ENCODE peak calls at places on chromosomes 2 and 18, in five cellular contexts. F, Y, V, U and E are unnamed samples.

GRCh38 chr2:156331572-156332451 is 709 bp downstream of the NR4A2 start:
- DNase-seq in F (no peak), Y (peak), V (peak), U (peak), E (peak)

GRCh38 chr2:232261776-232262175 is 116.8 kb upstream of the ALPP start:
- DNase-seq in F (no peak), V (no peak), Y (no peak), U (no peak), E (no peak)

GRCh38 chr2:8653485-8653884 is 28.4 kb upstream of the ID2 start:
- DNase-seq in Y (no peak), V (no peak), F (peak), U (no peak), E (no peak)

GRCh38 chr2:233408366-233409285 is 54.3 kb downstream of the DGKD start:
- DNase-seq in F (no peak), U (no peak), V (no peak), Y (no peak), E (no peak)

GRCh38 chr2:28390241-28390856 is 2.3 kb upstream of the FOSL2 start:
- DNase-seq in Y (peak), U (peak), F (peak), V (peak), E (peak)

GRCh38 chr2:234919711-234920110 is 32.1 kb upstream of the SH3BP4 start:
- DNase-seq in F (no peak), Y (no peak), U (no peak), V (no peak), E (no peak)

GRCh38 chr2:229296016-229296415 is 24.9 kb upstream of the PID1 start:
- DNase-seq in Y (no peak), V (no peak), U (no peak), F (no peak), E (no peak)

GRCh38 chr2:232292395-232293154 is 86.0 kb upstream of the ALPP start:
- DNase-seq in Y (peak), F (peak), U (no peak), V (peak), E (peak)

GRCh38 chr2:167697961-167698360 is 549.4 kb downstream of the STK39 start:
- DNase-seq in V (no peak), U (no peak), Y (no peak), F (no peak), E (no peak)

GRCh38 chr18:59079264-59079972 is 60.3 kb upstream of the SEC11C start:
- DNase-seq in F (no peak), U (no peak), V (no peak), Y (no peak), E (no peak)

GRCh38 chr2:96580771-96581170 is 44.2 kb downstream of the ARID5A start:
- DNase-seq in Y (no peak), V (no peak), U (peak), F (no peak), E (peak)

GRCh38 chr2:144354953-144355352 is 165.0 kb downstream of the ZEB2 start:
- DNase-seq in V (no peak), U (no peak), F (no peak), Y (peak), E (no peak)

GRCh38 chr2:100887713-100888112 is 67.8 kb downstream of the NPAS2 start:
- DNase-seq in U (no peak), F (no peak), Y (no peak), V (no peak), E (no peak)

GRCh38 chr18:78915446-78916008 is 64.1 kb upstream of the SALL3 start:
- DNase-seq in V (no peak), U (no peak), F (no peak), Y (no peak), E (no peak)

GRCh38 chr18:2978626-2979025 is 34.3 kb downstream of the LPIN2 start:
- DNase-seq in U (no peak), V (no peak), F (no peak), Y (peak), E (no peak)

GRCh38 chr2:33366473-33366872 is 110.0 kb upstream of the RASGRP3 start:
- DNase-seq in V (peak), Y (no peak), U (no peak), F (no peak), E (no peak)

GRCh38 chr2:219441451-219442205 is 7.0 kb downstream of the SPEG start:
- DNase-seq in F (peak), Y (no peak), U (peak), V (no peak), E (peak)

GRCh38 chr2:101858910-101859309 is 132.8 kb upstream of the IL1R2 start:
- DNase-seq in F (no peak), Y (no peak), V (no peak), U (no peak), E (no peak)

GRCh38 chr2:24853996-24854395 is 60.8 kb downstream of the CENPO start:
- DNase-seq in F (no peak), V (no peak), Y (no peak), U (no peak), E (no peak)

GRCh38 chr18:34915046-34915445 is 126.2 kb upstream of the MAPRE2 start:
- DNase-seq in F (no peak), V (no peak), Y (no peak), U (no peak), E (no peak)

GRCh38 chr2:176461098-176461497 is 191.9 kb downstream of the MTX2 start:
- DNase-seq in Y (no peak), F (no peak), U (no peak), V (peak), E (no peak)

DNA sequence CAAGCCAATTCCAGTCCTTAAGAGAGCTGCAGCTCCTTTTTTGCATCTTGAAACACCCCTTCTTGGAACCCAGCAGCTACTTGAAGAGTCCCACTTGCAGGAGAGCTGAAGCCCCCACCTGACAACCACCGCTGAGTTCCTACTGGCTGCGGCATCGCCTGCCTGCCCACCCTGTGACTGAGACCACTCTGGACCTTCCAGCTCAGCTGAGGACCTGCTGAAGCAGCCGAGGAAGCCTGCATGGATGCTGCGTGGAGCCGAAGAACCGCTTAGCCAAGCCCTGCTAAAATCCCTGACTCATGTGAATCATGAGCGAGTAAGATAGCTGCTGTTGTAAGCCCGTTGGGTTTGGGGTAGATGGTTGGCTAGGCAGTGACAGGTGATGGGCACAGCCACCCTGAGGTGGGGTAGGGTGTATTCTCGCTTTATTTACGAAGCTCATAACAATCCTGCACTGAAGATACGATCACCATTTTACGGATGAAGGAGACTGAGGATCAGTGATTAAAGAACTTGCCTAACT is 78.4 kb downstream of the INHBB start:
- DNase-seq in U (no peak), Y (no peak), V (no peak), F (no peak), E (no peak)
- TF ChIP-seq CTCF in U (no peak), Y (no peak), V (no peak), F (no peak), E (no peak)

GRCh38 chr2:197034292-197034691 is 107.8 kb upstream of the PGAP1 start:
- DNase-seq in Y (no peak), V (no peak), F (no peak), U (no peak), E (no peak)

GRCh38 chr2:197034969-197035368 is 108.5 kb upstream of the PGAP1 start:
- DNase-seq in F (no peak), Y (no peak), U (no peak), V (no peak), E (no peak)

GRCh38 chr2:197033222-197033621 is 106.7 kb upstream of the PGAP1 start:
- DNase-seq in V (no peak), F (no peak), U (no peak), Y (no peak), E (no peak)

GRCh38 chr2:197042613-197043248 is 116.2 kb upstream of the PGAP1 start:
- DNase-seq in F (no peak), U (no peak), V (no peak), Y (no peak), E (no peak)

DNA sequence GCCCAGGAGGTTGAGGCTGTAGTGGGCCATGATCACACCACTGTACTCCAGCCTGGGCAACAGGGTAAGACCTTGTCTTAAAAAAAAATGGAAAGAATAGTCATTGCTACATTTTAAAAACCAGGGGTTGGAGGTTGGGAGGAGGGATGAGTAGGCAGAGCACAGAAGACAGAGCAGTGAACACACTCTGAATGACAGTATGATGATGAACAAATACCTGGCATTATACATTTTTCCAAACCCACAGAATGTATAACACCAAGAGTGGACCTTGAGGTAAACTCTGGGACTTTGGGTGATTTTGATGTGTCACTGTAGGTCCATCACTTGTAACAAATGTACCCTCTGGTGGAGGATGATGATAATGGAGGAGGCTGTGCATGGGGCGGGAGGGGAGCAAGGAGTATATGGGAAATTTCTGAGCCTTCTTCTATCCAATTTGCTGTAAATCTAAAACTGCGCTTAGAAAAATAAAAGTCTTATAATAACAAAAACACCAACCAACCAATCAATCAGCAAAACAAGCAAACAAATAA is 111.4 kb upstream of the PGAP1 start:
- DNase-seq in U (no peak), V (no peak), F (no peak), Y (no peak), E (no peak)
- TF ChIP-seq CTCF in U (no peak), V (no peak), F (no peak), Y (no peak), E (no peak)

GRCh38 chr18:63022429-63023022 is 297.0 kb downstream of the BCL2 start:
- DNase-seq in V (no peak), U (no peak), F (no peak), Y (no peak), E (no peak)
- TF ChIP-seq CTCF in V (peak), U (peak), F (peak), Y (peak), E (peak)

DNA sequence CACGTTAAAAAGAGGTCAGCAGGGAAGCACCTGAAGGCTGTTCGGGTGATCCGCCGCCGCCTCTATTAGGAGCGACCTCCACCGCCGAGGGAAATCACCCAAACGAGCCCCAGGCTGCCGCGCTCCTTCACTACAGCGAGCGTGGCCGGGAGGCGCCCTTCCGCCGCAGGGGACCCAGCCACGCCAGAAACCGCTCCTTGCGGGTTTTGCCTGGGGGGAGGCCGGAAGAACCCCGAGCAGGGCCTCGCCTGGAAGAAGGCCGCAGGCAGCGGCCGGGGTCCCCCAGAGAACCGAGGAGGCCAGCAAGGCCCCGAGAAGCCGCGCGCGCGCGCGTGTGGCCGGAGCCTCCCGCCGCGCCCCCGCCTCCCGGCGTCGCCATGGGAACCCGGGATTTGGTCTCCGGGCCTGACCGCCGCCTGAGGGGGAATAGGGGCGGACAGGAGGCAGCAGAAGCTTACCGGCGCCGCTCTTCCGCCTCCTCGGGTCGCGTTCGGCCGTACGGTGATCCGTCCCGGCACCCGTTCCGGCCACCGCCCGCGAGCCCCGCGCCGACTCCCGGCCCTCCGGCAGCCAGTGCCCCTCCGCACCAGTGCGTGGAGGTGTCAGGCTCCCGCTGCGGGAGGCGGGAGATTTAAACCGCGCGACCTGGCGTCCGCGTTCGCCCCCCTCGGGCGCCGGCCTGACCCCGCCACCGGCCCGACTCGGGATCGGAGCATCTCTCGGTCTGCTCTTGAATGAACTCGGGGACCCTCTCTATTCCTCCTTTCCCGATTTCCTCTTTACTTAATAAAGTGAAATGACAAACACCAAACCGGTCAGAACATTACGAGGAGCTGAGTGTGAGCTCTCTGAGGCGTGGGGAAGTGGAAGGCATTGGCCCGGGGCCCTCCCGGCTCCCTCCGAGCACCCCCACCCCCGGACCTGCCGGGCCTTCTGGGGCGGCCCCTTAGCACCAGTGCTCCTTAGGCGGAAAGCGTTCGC is at the start of gene ICA1L:
- DNase-seq in V (peak), Y (peak), U (peak), F (peak), E (peak)
- TF ChIP-seq CTCF in V (no peak), Y (peak), U (no peak), F (no peak), E (no peak)

GRCh38 chr2:67237288-67237687 is 159.8 kb upstream of the ETAA1 start:
- DNase-seq in Y (no peak), V (no peak), F (no peak), U (no peak), E (no peak)
- TF ChIP-seq CTCF in Y (no peak), V (no peak), F (peak), U (no peak), E (no peak)

DNA sequence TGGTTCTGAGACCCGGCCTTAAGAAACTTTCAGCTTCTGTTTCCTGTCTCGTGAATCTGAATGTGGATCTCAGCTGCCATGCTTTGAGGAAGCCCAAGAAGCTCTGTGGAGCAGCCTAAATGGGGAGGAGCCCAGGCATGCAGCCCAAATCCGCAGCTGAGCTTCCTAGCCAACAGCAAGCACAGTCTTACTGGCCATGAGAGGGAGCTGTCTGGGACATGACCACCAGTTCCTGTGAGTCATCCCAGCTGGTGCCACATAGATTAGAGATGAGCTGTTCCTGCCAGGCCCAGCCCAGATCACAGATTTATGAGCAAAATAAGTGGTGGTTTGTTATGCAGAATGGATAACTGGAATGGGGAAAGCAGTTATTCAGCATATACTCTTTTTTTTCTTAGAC is 224.4 kb upstream of the APCDD1 start:
- DNase-seq in U (peak), V (no peak), Y (peak), F (peak), E (no peak)
- TF ChIP-seq CTCF in U (no peak), V (no peak), Y (peak), F (no peak), E (no peak)